ENCODE peak calls at places on chromosomes 4 and X, in eight cellular contexts. A, L, N, F, H, G, T and Y are unnamed samples.

GRCh38 chr4:2289955-2290333 is 28.0 kb upstream of the MXD4 start:
- DNase-seq in T (no peak), N (no peak), G (no peak), L (no peak), F (no peak), H (no peak), A (peak), Y (no peak)

GRCh38 chr4:56860781-56861180 is 39.3 kb upstream of the SPINK2 start:
- DNase-seq in G (no peak), T (no peak), H (no peak), N (no peak), L (no peak), F (no peak), A (no peak), Y (no peak)

GRCh38 chr4:127698789-127699200 is 31.4 kb upstream of the SLC25A31 start:
- DNase-seq in G (peak), F (no peak), T (peak), L (no peak), H (peak), N (no peak), A (no peak), Y (no peak)

GRCh38 chrX:45070116-45071007 is 130.3 kb downstream of the DIPK2B start:
- DNase-seq in T (peak), L (no peak), H (peak), F (peak), A (no peak), G (no peak), N (peak), Y (peak)

GRCh38 chr4:164596318-164596878 is 157.5 kb upstream of the SMIM31 start:
- DNase-seq in F (no peak), A (no peak), H (no peak), T (no peak), N (no peak), G (no peak), L (no peak), Y (no peak)

GRCh38 chr4:110733901-110734300 is 111.0 kb upstream of the PITX2 start:
- DNase-seq in L (no peak), F (no peak), A (no peak), H (no peak), T (no peak), G (no peak), N (no peak), Y (no peak)

GRCh38 chr4:71009796-71010588 is 16.5 kb downstream of the DCK start:
- DNase-seq in L (no peak), A (no peak), T (no peak), G (no peak), F (no peak), H (peak), N (peak), Y (peak)

GRCh38 chr4:153792007-153792892 is 3.4 kb upstream of the SFRP2 start:
- DNase-seq in T (no peak), F (peak), G (peak), N (peak), H (no peak), A (peak), L (peak), Y (peak)

GRCh38 chr4:95835672-95836071 is 4.2 kb upstream of the PDHA2 start:
- DNase-seq in G (no peak), N (peak), F (no peak), A (no peak), L (no peak), H (peak), T (no peak), Y (peak)

GRCh38 chr4:77501240-77501639 is 104.4 kb upstream of the CXCL13 start:
- DNase-seq in F (no peak), L (no peak), H (no peak), G (no peak), A (no peak), T (no peak), N (no peak), Y (no peak)

DNA sequence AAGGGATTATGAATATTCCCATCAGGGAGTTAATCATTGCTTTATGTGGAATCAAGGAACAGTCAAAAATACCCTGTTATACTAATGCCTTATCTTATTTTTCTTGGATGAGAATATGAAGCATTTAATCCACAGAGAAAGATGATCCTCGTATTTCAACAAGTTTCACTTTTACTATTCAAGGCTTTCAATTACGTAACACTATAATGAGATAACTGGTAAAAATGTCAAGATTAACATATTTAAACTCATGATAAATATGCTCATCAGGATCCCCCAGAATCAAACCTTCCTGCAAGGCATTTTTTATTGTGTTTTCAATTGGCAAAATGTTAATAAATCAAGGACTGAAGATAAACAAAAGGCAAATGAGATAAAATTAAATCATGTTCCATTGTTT is 5.1 kb downstream of the ZXDA start:
- DNase-seq in G (no peak), A (no peak), H (no peak), L (no peak), T (no peak), F (no peak), N (no peak), Y (no peak)
- TF ChIP-seq POLR2A in G (no peak), A (no peak), H (no peak), L (no peak), T (no peak), F (no peak), N (no peak), Y (no peak)

DNA sequence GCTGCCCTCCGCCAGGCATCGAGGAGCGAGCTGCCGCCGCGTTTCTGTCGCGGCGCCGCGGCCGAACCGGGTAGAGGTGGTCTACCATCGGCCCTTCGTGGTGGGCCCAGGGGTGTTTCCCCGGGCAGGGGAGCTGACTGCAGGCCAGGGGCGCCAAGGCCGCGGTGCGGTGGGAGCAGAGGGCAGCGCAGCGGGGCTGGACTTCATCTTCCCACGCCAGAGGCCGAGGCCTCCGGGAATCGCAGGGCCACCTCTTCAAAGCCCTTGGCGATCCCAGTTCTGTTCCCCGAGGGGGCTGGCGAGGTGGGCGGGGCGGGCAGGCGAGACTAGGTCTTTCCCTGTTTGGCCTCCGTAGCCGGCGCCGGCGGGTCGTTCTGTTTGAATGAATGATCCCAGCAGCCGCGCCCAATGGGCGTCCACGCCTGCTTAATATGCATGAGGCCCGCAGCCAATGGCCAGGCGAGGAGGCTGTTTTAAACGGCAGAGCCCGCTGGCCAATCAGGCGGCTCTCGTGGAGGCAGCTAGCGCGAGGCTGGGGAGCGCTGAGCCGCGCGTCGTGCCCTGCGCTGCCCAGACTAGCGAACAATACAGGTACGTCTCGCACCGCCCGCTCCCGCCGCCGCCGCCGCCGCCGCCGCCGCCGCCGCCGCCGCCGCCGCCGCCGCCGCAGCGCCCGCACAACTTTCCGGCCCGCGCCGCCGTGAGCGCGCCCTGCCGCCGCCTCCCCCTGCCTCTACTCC is at the start of gene HMGB3:
- DNase-seq in N (peak), A (peak), T (peak), F (peak), L (peak), G (peak), H (peak), Y (peak)
- TF ChIP-seq POLR2A in N (peak), A (peak), T (peak), F (peak), L (peak), G (peak), H (no peak), Y (peak)

GRCh38 chr4:7830747-7831146 is 108.9 kb downstream of the AFAP1 start:
- DNase-seq in T (no peak), A (no peak), G (no peak), N (no peak), H (no peak), F (no peak), L (no peak), Y (no peak)
- TF ChIP-seq POLR2A in T (no peak), A (no peak), G (no peak), N (no peak), H (no peak), F (no peak), L (no peak), Y (no peak)

DNA sequence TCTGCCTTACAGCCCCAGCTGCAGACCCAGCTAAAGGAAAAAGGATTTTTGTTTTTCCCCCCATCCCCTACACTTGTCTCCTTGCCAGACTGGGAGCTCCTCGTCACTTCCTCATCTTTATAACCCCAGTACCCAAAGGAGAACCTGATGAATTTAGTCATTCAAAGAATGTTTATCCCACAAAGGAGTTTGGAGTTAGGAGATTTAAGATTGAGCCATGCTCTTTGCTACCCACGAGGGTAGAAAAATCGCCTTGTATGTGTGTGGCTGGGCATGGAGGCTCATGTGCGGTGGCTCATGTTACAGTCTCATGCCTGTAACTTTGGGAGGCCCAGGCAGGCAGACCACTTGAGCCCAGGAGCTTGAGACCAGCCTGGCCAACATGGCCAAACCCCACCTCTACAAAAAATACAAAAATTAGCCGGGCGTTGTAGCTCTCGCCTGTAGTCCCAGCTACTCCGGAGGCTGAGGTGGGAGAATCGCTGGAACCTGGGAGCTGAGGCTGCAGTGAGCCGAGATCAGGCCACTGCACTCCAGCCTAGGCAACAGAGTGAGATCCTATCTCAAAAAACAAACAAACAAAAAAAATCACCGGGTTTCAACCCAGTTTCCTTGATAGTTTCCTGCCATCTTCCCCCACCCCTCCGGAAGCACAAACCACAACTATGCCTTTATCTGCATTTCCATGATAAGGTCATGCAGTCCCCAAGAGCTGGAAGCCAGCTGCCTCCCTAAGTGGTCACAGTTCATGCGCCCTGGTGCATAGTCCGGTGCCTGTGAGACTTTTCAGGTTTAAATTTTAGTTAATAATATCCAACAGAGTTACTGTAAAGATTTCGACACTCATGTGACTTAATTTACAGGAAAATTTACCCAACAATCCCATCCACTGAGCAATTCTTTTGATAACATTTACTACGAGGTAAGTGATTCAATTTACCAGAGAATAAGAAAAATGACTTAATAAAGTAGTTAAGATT is 1.5 kb downstream of the CFAP97 start:
- DNase-seq in L (no peak), H (no peak), A (no peak), N (peak), F (no peak), G (no peak), T (no peak), Y (peak)
- TF ChIP-seq POLR2A in L (no peak), H (no peak), A (no peak), N (peak), F (no peak), G (no peak), T (no peak), Y (no peak)

GRCh38 chrX:21798677-21799219 is 40.7 kb upstream of the MBTPS2 start:
- DNase-seq in A (no peak), L (peak), N (no peak), T (no peak), H (peak), F (no peak), G (no peak), Y (no peak)

GRCh38 chrX:21802844-21803243 is 36.6 kb upstream of the MBTPS2 start:
- DNase-seq in A (no peak), G (no peak), F (no peak), T (no peak), L (no peak), N (no peak), H (no peak), Y (no peak)

GRCh38 chrX:21800344-21800770 is 39.1 kb upstream of the MBTPS2 start:
- DNase-seq in G (no peak), T (no peak), H (no peak), L (no peak), A (no peak), N (no peak), F (no peak), Y (no peak)

GRCh38 chrX:21802054-21802660 is 37.3 kb upstream of the MBTPS2 start:
- DNase-seq in G (no peak), N (no peak), L (no peak), A (no peak), T (no peak), H (no peak), F (no peak), Y (no peak)

GRCh38 chrX:21799767-21800166 is 39.6 kb upstream of the MBTPS2 start:
- DNase-seq in G (no peak), T (no peak), N (no peak), F (no peak), H (no peak), L (no peak), A (no peak), Y (no peak)
- TF ChIP-seq POLR2A in G (no peak), T (no peak), N (no peak), F (no peak), H (no peak), L (no peak), A (no peak), Y (no peak)

GRCh38 chrX:16946361-16946964 is at the start of gene REPS2:
- DNase-seq in T (no peak), H (peak), N (peak), L (peak), F (peak), A (peak), G (peak), Y (peak)
- TF ChIP-seq POLR2A in T (no peak), H (no peak), N (no peak), L (peak), F (no peak), A (no peak), G (no peak), Y (no peak)